ENCODE peak calls at places on chromosomes 13 and 19, in seven cellular contexts. L, A, P, N, K, O and I are unnamed samples.

GRCh38 chr19:55464669-55465068 is at the start of gene C19orf85:
- DNase-seq in L (no peak), A (no peak), P (peak), N (peak), K (peak), O (no peak), I (peak)

GRCh38 chr13:110867380-110867779 is 47.5 kb downstream of the ANKRD10 start:
- DNase-seq in L (no peak), A (no peak), P (peak), N (no peak), K (no peak), O (no peak), I (no peak)

GRCh38 chr13:48485447-48485846 is 47.4 kb downstream of the RCBTB2 start:
- DNase-seq in L (no peak), A (peak), P (no peak), N (no peak), K (no peak), O (no peak), I (no peak)

GRCh38 chr13:48446454-48446853 is 33.5 kb upstream of the LPAR6 start:
- DNase-seq in L (peak), A (peak), P (no peak), N (no peak), K (no peak), O (peak), I (no peak)

GRCh38 chr13:109476001-109476400 is 310.4 kb downstream of the IRS2 start:
- DNase-seq in L (no peak), A (peak), P (no peak), N (no peak), K (no peak), O (no peak), I (no peak)

GRCh38 chr13:19927117-19927734 is 31.3 kb upstream of the ZMYM2 start:
- DNase-seq in L (peak), A (peak), P (no peak), N (no peak), K (no peak), O (peak), I (peak)

GRCh38 chr19:34499155-34499834 is 17.7 kb downstream of the WTIP start:
- DNase-seq in L (no peak), A (no peak), P (no peak), N (no peak), K (no peak), O (no peak), I (no peak)

GRCh38 chr19:13055213-13056051 is 47.2 kb downstream of the LYL1 start:
- DNase-seq in L (peak), A (no peak), P (peak), N (no peak), K (peak), O (peak), I (peak)

GRCh38 chr19:11191273-11191755 is 6.0 kb downstream of the KANK2 start:
- DNase-seq in L (peak), A (peak), P (peak), N (no peak), K (no peak), O (peak), I (peak)

GRCh38 chr13:110300090-110300815 is 6.7 kb downstream of the COL4A1 start:
- DNase-seq in L (peak), A (no peak), P (no peak), N (no peak), K (no peak), O (peak), I (no peak)

GRCh38 chr13:113123226-113124150 is 889 bp downstream of the F10 start:
- DNase-seq in L (no peak), A (no peak), P (no peak), N (no peak), K (peak), O (no peak), I (peak)

GRCh38 chr13:100512422-100512821 is 76.2 kb downstream of the GGACT start:
- DNase-seq in L (peak), A (peak), P (no peak), N (no peak), K (no peak), O (peak), I (no peak)

DNA sequence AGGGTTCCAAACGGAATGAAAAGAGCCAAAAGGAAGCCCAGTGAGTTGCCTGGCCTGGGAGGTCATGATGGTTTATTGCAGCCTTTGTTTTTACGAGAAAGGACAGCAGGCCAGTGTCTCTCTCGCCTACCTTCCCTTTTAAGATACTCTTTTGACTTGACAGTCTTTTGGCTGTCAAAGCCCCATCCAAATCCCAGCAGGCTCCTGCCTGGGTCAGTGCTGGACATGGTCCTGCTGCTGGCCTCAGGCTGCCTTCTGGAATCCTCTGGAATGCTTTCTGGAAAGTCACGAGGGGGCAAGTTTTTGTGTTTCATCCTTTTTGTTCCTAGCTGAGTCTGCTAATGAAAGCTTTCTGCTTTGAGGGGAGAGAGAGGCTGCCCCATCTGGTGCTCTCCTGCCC is 444.8 kb downstream of the OLFM4 start:
- DNase-seq in L (no peak), A (no peak), P (no peak), N (no peak), K (no peak), O (no peak), I (no peak)
- H2BK120ac ChIP-seq in L (no peak), A (no peak), P (no peak), N (no peak), K (no peak), O (no peak), I (no peak)

GRCh38 chr13:45503658-45504057 is 38.9 kb downstream of the COG3 start:
- DNase-seq in L (no peak), A (no peak), P (no peak), N (no peak), K (no peak), O (no peak), I (no peak)

GRCh38 chr13:45511310-45512147 is 46.8 kb downstream of the COG3 start:
- DNase-seq in L (peak), A (peak), P (no peak), N (peak), K (no peak), O (peak), I (peak)

GRCh38 chr13:45512148-45512498 is 47.4 kb downstream of the COG3 start:
- DNase-seq in L (peak), A (no peak), P (no peak), N (no peak), K (no peak), O (no peak), I (no peak)

GRCh38 chr13:45510671-45511070 is 45.9 kb downstream of the COG3 start:
- DNase-seq in L (no peak), A (no peak), P (no peak), N (no peak), K (no peak), O (no peak), I (peak)

GRCh38 chr13:45506811-45507210 is 42.1 kb downstream of the COG3 start:
- DNase-seq in L (no peak), A (no peak), P (no peak), N (no peak), K (no peak), O (no peak), I (no peak)
- H2BK120ac ChIP-seq in L (no peak), A (no peak), P (no peak), N (no peak), K (no peak), O (no peak), I (no peak)

DNA sequence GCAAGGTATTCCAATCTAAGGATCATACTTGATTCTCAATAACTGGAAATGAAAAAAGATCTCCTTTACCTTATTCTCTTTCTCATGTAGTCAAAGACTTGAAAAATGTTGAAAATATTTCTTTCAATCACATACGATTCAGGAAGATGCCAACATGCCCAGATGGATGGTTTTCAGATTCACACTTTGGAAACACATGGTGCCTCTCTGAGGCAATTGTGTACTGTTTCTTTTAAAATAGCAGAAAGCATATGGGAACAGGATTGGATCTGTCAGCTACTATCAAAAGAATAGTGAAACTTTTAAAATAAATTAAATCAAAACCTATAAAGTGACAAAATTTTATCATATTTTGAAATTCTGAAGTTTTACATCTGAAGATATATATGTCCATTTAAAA is 222.4 kb downstream of the SPRY2 start:
- DNase-seq in L (no peak), A (no peak), P (no peak), N (no peak), K (no peak), O (no peak), I (no peak)
- H2BK120ac ChIP-seq in L (no peak), A (no peak), P (no peak), N (no peak), K (no peak), O (no peak), I (no peak)

DNA sequence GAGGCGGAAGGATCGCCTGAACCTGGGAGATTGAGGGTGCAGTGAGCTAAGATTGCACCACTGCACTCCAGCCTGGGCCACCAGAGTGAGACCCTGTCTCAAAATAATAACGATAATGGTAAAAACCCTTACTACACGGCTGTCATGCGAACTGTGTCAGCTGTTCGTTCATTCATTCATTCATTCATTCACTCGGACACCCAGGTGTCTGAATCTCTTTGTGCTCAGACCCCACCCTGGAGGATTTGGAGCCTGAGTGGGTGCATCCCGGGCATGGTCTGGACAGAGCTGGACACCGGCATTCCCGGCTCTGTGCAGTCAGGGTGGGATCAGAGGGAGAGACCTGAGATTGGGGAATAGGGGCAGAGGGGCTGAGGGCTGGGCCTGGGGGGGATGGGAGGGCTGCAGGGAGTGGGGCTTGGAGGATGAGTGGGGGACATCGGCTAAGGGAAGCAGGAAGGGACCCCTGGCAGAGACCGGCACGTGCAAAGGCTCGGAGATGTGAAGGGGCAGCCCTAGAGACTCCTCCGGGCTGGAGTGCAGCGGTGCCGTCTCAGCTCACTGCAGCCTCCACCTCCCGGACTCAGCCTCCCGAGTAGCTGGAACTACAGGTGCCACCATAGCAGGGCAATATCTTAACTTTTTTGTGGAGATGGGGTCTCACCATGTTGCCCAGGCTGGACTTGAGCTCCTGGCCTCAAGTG is 31.6 kb upstream of the TCF3 start:
- DNase-seq in L (no peak), A (no peak), P (no peak), N (no peak), K (no peak), O (no peak), I (no peak)
- H2BK120ac ChIP-seq in L (no peak), A (no peak), P (no peak), N (no peak), K (no peak), O (no peak), I (no peak)

GRCh38 chr13:96503481-96503880 is 413.6 kb downstream of the HS6ST3 start:
- DNase-seq in L (no peak), A (no peak), P (no peak), N (no peak), K (no peak), O (no peak), I (no peak)

GRCh38 chr13:96499646-96500045 is 409.7 kb downstream of the HS6ST3 start:
- DNase-seq in L (no peak), A (no peak), P (no peak), N (no peak), K (no peak), O (no peak), I (no peak)

DNA sequence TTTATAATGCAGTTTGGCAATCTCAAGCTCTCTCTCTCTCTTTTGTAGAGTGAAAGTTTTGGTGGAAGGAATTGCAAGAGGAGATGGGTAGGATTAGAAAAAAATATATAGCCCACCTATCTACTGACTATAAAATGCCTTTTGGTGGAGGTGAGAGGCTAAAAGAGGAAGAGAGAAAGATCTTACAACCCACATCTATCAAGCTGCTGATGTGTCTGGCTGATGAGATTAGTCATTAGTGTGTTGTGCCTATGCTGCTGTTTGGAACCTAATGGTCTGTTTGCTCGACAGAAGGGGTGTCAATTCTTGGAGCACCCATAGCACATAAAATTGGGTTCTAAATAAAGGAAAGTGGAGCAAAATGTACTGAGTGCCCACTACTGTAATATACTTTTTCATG is 411.0 kb downstream of the HS6ST3 start:
- DNase-seq in L (no peak), A (no peak), P (no peak), N (no peak), K (no peak), O (no peak), I (no peak)
- H2BK120ac ChIP-seq in L (no peak), A (no peak), P (no peak), N (no peak), K (no peak), O (no peak), I (no peak)

GRCh38 chr13:42046448-42046847 is 2.0 kb upstream of the DGKH start:
- DNase-seq in L (no peak), A (peak), P (no peak), N (no peak), K (no peak), O (no peak), I (no peak)

GRCh38 chr13:42047561-42048322 is 706 bp upstream of the DGKH start:
- DNase-seq in L (peak), A (peak), P (peak), N (peak), K (peak), O (peak), I (peak)

GRCh38 chr13:42048323-42048624 is 174 bp upstream of the DGKH start:
- DNase-seq in L (no peak), A (no peak), P (peak), N (no peak), K (no peak), O (no peak), I (no peak)

GRCh38 chr13:42049454-42049780 is 969 bp downstream of the DGKH start:
- DNase-seq in L (no peak), A (no peak), P (no peak), N (no peak), K (no peak), O (no peak), I (no peak)

DNA sequence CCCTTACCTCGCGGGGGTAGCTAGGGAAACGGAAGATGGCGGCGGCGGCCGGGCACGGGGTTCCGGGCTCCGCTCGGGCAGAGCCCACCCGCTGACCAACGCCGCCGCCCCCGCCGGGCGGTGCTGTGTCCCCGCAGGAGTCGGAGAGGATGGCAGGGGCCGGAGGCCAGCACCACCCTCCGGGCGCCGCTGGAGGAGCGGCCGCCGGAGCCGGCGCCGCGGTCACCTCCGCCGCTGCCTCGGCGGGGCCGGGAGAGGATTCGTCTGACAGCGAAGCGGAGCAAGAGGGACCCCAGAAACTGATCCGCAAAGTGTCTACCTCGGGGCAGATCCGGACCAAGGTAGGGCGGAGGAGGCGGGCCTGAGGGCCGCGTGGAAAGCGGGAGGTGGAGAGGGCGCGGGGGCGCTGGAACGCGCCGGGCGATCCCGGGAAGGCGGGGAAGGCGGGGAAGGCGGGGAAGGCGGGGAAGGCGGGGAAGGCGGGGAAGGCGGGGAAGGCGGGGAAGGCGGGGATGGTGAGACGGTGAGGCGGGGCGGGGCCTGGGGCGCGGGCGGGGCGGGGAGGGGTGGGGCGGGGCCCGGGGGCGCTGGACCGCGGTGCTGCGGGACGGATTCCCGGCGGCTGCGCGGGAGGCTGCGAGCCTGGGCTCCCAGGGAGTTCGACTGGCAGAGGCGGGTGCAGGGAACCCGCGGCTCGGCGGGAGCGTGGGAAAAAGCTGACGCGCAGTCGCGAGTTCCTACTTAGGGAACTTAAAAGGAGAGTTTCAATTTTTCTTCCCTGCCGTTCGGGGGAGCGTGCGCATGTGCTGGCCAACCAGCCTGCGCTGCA is at the start of gene DGKH:
- DNase-seq in L (peak), A (peak), P (peak), N (peak), K (peak), O (peak), I (peak)
- H2BK120ac ChIP-seq in L (peak), A (peak), P (peak), N (no peak), K (no peak), O (peak), I (no peak)

GRCh38 chr13:52027832-52028231 is 3.3 kb downstream of the UTP14C start:
- DNase-seq in L (no peak), A (no peak), P (no peak), N (no peak), K (no peak), O (no peak), I (no peak)
- H2BK120ac ChIP-seq in L (no peak), A (no peak), P (no peak), N (no peak), K (no peak), O (no peak), I (no peak)

GRCh38 chr13:39259371-39259770 is 221.1 kb downstream of the NHLRC3 start:
- DNase-seq in L (no peak), A (no peak), P (no peak), N (no peak), K (no peak), O (no peak), I (no peak)

GRCh38 chr13:39263033-39263432 is 224.8 kb downstream of the NHLRC3 start:
- DNase-seq in L (peak), A (peak), P (peak), N (peak), K (peak), O (peak), I (peak)

GRCh38 chr13:39266426-39266825 is 228.2 kb downstream of the NHLRC3 start:
- DNase-seq in L (no peak), A (peak), P (no peak), N (no peak), K (no peak), O (no peak), I (no peak)

GRCh38 chr13:39268398-39268797 is 230.1 kb downstream of the NHLRC3 start:
- DNase-seq in L (no peak), A (no peak), P (no peak), N (no peak), K (no peak), O (no peak), I (no peak)

GRCh38 chr13:39263531-39263930 is 225.3 kb downstream of the NHLRC3 start:
- DNase-seq in L (no peak), A (no peak), P (no peak), N (no peak), K (no peak), O (no peak), I (no peak)
- H2BK120ac ChIP-seq in L (no peak), A (no peak), P (no peak), N (no peak), K (no peak), O (no peak), I (no peak)